ENCODE peak calls at places on chromosomes 7 and 10, in nine cellular contexts. M is Daoy; G is stimulated activated naive CD4-positive, alpha-beta T cell; R is SJCRH30; J is activated CD8-positive, alpha-beta T cell treated with anti-CD3 and anti-CD28 coated beads, Interleukin-2, amount 10 ng/mL, durations not matched to agents 7 days and 5 days; Z is brain microvascular endothelial cell; C is IMR-90; F is astrocyte; I is mesothelial cell of epicardium. K is an unnamed sample.

GRCh38 chr10:100670828-100671479 is 74.4 kb upstream of the PAX2 start:
- DNase-seq in C (no peak), F (no peak), M (peak; percentile 37), R (no peak), G (no peak), I (peak; percentile 57), Z (no peak), J (peak; percentile 68), K (peak; percentile 93)

GRCh38 chr7:12674861-12675260 is 12.6 kb upstream of the ARL4A start:
- DNase-seq in F (no peak), I (no peak), R (peak; percentile 30), Z (peak; percentile 41), J (peak; percentile 68), G (peak; percentile 30), C (peak; percentile 61), M (peak; percentile 33), K (no peak)

GRCh38 chr7:730501-731439 is 3.7 kb upstream of the PRKAR1B start:
- DNase-seq in M (no peak), I (no peak), J (no peak), Z (peak; percentile 51), C (peak; percentile 24), F (no peak), G (no peak), R (no peak), K (peak; percentile 9)

GRCh38 chr10:73576178-73576889 is 14.8 kb downstream of the USP54 start:
- DNase-seq in J (no peak), R (no peak), C (peak; percentile 91), I (no peak), Z (peak; percentile 48), M (peak; percentile 29), F (peak; percentile 83), G (no peak), K (no peak)

GRCh38 chr7:41733063-41733398 is 30.1 kb upstream of the INHBA start:
- DNase-seq in I (no peak), G (no peak), M (peak; percentile 28), R (no peak), Z (no peak), C (peak; percentile 47), F (peak; percentile 26), J (no peak), K (no peak)

GRCh38 chr10:11462071-11462470 is 149.4 kb downstream of the USP6NL start:
- DNase-seq in G (no peak), J (peak; percentile 2), M (no peak), Z (no peak), F (no peak), R (no peak), I (no peak), C (no peak), K (no peak)

GRCh38 chr7:78062214-78062613 is 263.6 kb downstream of the PHTF2 start:
- DNase-seq in M (no peak), I (no peak), Z (no peak), J (no peak), C (no peak), F (no peak), R (no peak), G (no peak), K (peak; percentile 30)

GRCh38 chr10:44513592-44513991 is 128.7 kb upstream of the CXCL12 start:
- DNase-seq in R (no peak), I (no peak), Z (peak; percentile 47), C (peak; percentile 18), M (peak; percentile 19), F (no peak), G (no peak), J (no peak), K (no peak)

K was measured in upper lobe of left lung.